ENCODE peak calls at places on chromosomes 12 and 14, in seven cellular contexts. E, A, X, V, U, P and D are unnamed samples.

GRCh38 chr12:123150273-123150803 is 552 bp downstream of the PITPNM2 start:
- DNase-seq in V (peak; percentile 78), X (peak; percentile 77), U (no peak), P (no peak), E (peak; percentile 80), A (peak; percentile 31), D (no peak)

GRCh38 chr14:93231129-93231979 is 24.3 kb downstream of the UBR7 start:
- DNase-seq in P (no peak), A (no peak), E (no peak), V (peak; percentile 56), U (no peak), X (no peak), D (peak; percentile 29)

GRCh38 chr14:100522616-100523021 is 64.6 kb downstream of the BEGAIN start:
- DNase-seq in A (no peak), V (peak; percentile 51), U (no peak), E (no peak), P (no peak), X (peak; percentile 46), D (no peak)

GRCh38 chr12:46390304-46390703 is 17.7 kb upstream of the SLC38A2 start:
- DNase-seq in U (no peak), V (no peak), X (no peak), P (no peak), E (no peak), A (no peak), D (no peak)

GRCh38 chr12:32541754-32542374 is 137.2 kb upstream of the DNM1L start:
- DNase-seq in P (peak; percentile 86), X (peak; percentile 22), U (no peak), A (no peak), E (no peak), V (no peak), D (no peak)

GRCh38 chr12:124422570-124423523 is 128.0 kb downstream of the RFLNA start:
- DNase-seq in U (peak; percentile 92), X (peak; percentile 60), E (peak; percentile 95), A (peak; percentile 92), V (peak; percentile 93), P (peak; percentile 84), D (no peak)

GRCh38 chr12:28710882-28711281 is 438.2 kb upstream of the FAR2 start:
- DNase-seq in P (no peak), U (no peak), V (no peak), X (no peak), A (no peak), E (no peak), D (no peak)

GRCh38 chr14:28576523-28576922 is 190.1 kb upstream of the FOXG1 start:
- DNase-seq in V (no peak), U (no peak), X (no peak), A (no peak), E (no peak), P (no peak), D (no peak)

GRCh38 chr14:87097021-87097420 is 896.0 kb downstream of the GALC start:
- DNase-seq in A (no peak), P (no peak), U (no peak), X (no peak), V (no peak), E (no peak), D (no peak)

GRCh38 chr14:74568896-74569295 is 43.1 kb downstream of the LTBP2 start:
- DNase-seq in V (no peak), E (no peak), X (no peak), A (no peak), U (no peak), P (no peak), D (no peak)

GRCh38 chr14:100858838-100859220 is 32.9 kb downstream of the MEG3 start:
- DNase-seq in V (no peak), A (no peak), P (no peak), X (no peak), E (no peak), U (no peak), D (no peak)

GRCh38 chr12:63196168-63196567 is 45.2 kb upstream of the AVPR1A start:
- DNase-seq in U (no peak), A (no peak), P (no peak), V (no peak), X (no peak), E (no peak), D (peak; percentile 56)

GRCh38 chr12:89243786-89244185 is 108.5 kb downstream of the DUSP6 start:
- DNase-seq in V (no peak), X (no peak), A (no peak), P (no peak), U (no peak), E (no peak), D (no peak)

GRCh38 chr12:88932457-88932856 is 352.2 kb upstream of the KITLG start:
- DNase-seq in E (no peak), P (no peak), V (no peak), A (no peak), X (no peak), U (no peak), D (no peak)

GRCh38 chr12:74780458-74781241 is 243.0 kb downstream of the ATXN7L3B start:
- DNase-seq in U (no peak), X (no peak), P (no peak), V (no peak), A (no peak), E (no peak), D (no peak)

GRCh38 chr14:34094384-34094783 is 143.5 kb upstream of the EGLN3 start:
- DNase-seq in A (no peak), P (no peak), X (no peak), V (no peak), E (no peak), U (no peak), D (no peak)

GRCh38 chr14:73231874-73232851 is 5.1 kb upstream of the PAPLN start:
- DNase-seq in P (no peak), U (no peak), V (no peak), E (peak; percentile 45), X (peak; percentile 93), A (no peak), D (peak; percentile 68)

GRCh38 chr14:22268875-22269274 is 320.1 kb downstream of the DAD1 start:
- DNase-seq in A (no peak), X (no peak), U (no peak), P (peak; percentile 89), V (no peak), E (no peak), D (no peak)

GRCh38 chr14:100587763-100588411 is 670 bp upstream of the BEGAIN start:
- DNase-seq in U (no peak), V (peak; percentile 45), A (no peak), E (no peak), P (no peak), X (peak; percentile 39), D (no peak)

GRCh38 chr12:12244341-12244740 is 22.5 kb downstream of the LRP6 start:
- DNase-seq in A (no peak), P (no peak), U (no peak), V (no peak), E (no peak), X (no peak), D (no peak)

GRCh38 chr12:47299586-47299985 is 219.8 kb upstream of the AMIGO2 start:
- DNase-seq in X (no peak), A (no peak), E (no peak), U (no peak), P (no peak), V (no peak), D (no peak)

GRCh38 chr12:108097160-108097911 is 31.8 kb upstream of the WSCD2 start:
- DNase-seq in P (no peak), U (no peak), V (no peak), X (no peak), A (no peak), E (peak; percentile 24), D (no peak)

GRCh38 chr14:104135121-104135903 is 3.1 kb upstream of the KIF26A start:
- DNase-seq in X (peak; percentile 90), A (no peak), U (no peak), E (no peak), V (peak; percentile 65), P (no peak), D (peak; percentile 61)

GRCh38 chr14:69713127-69713800 is 53.7 kb upstream of the SRSF5 start:
- DNase-seq in E (no peak), U (peak; percentile 65), X (peak; percentile 89), P (no peak), A (peak; percentile 47), V (no peak), D (no peak)
- TF ChIP-seq CTCF in E (no peak), U (no peak), X (peak; percentile 68), P (no peak), A (no peak), V (no peak), D (no peak)

GRCh38 chr14:65101631-65102440 is 481 bp downstream of the MAX start:
- DNase-seq in A (peak; percentile 34), E (no peak), X (peak; percentile 72), V (peak; percentile 70), P (no peak), U (peak; percentile 30), D (peak; percentile 40)

GRCh38 chr14:65098586-65098985 is 3.7 kb downstream of the MAX start:
- DNase-seq in X (no peak), E (no peak), A (no peak), P (no peak), U (no peak), V (no peak), D (no peak)

GRCh38 chr14:65102441-65103149 is at the start of gene MAX:
- DNase-seq in A (peak; percentile 98), E (peak; percentile 89), V (peak; percentile 99), U (peak; percentile 98), X (peak; percentile 99), P (peak; percentile 96), D (peak; percentile 98)

GRCh38 chr14:65103150-65103760 is 938 bp upstream of the MAX start:
- DNase-seq in U (no peak), X (no peak), V (no peak), E (no peak), A (no peak), P (no peak), D (peak; percentile 56)

GRCh38 chr14:65100905-65101541 is 1.3 kb downstream of the MAX start:
- DNase-seq in P (no peak), V (no peak), A (no peak), E (no peak), U (no peak), X (no peak), D (no peak)
- H3K4me1 ChIP-seq in P (peaks cover 14% of the 10 kb centered on the region), V (peaks cover 54% of the 10 kb centered on the region), A (peaks cover 42% of the 10 kb centered on the region), E (peaks cover 25% of the 10 kb centered on the region), U (peaks cover 63% of the 10 kb centered on the region), X (no peaks in the 10 kb centered on the region), D (no peaks in the 10 kb centered on the region)

GRCh38 chr12:4265280-4265679 is 8.3 kb upstream of the CCND2 start:
- DNase-seq in A (no peak), X (no peak), P (no peak), V (no peak), E (no peak), U (no peak), D (no peak)
- H3K9me3 ChIP-seq in A (no peaks in the 10 kb centered on the region), X (no peaks in the 10 kb centered on the region), P (no peaks in the 10 kb centered on the region), V (no peaks in the 10 kb centered on the region), E (no peaks in the 10 kb centered on the region), U (no peaks in the 10 kb centered on the region), D (no peaks in the 10 kb centered on the region)

DNA sequence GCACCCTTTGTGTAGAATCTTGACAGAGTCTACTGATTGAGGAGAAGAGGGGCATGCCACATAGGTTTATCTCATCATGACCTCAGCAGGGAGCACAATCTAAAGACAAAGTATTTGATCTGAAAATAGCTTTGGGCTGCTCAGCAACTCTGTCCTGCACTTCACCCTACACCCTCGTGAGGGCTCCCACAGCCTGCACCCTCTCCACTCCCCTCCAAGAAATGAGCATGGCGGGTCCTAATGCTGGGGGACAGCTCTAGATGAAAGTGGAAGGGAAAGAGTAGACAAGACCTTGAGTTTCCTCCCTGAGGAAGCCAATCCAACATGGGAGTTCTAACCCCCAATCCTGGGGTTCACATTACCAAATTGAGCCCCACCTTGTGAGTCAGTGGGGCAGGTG is 10.7 kb upstream of the KRT5 start:
- DNase-seq in U (no peak), E (no peak), P (no peak), X (no peak), A (no peak), V (peak; percentile 18), D (no peak)
- TF ChIP-seq CTCF in U (no peak), E (peak; percentile 28), P (no peak), X (no peak), A (no peak), V (no peak), D (no peak)

GRCh38 chr12:130436741-130437501 is 99.2 kb downstream of the PIWIL1 start:
- DNase-seq in X (no peak), P (no peak), E (no peak), U (no peak), A (no peak), V (peak; percentile 57), D (peak; percentile 2)
- H3K4me1 ChIP-seq in X (no peaks in the 10 kb centered on the region), P (no peaks in the 10 kb centered on the region), E (no peaks in the 10 kb centered on the region), U (no peaks in the 10 kb centered on the region), A (no peaks in the 10 kb centered on the region), V (no peaks in the 10 kb centered on the region), D (no peaks in the 10 kb centered on the region)